ENCODE peak calls at places on chromosomes 12 and 14, in six cellular contexts. Q, L, B, P, G and J are unnamed samples.

GRCh38 chr12:4278582-4278939 is 5.0 kb downstream of the CCND2 start:
- DNase-seq in Q (peak), L (peak), B (peak), P (no peak), G (no peak), J (no peak)

GRCh38 chr14:67934087-67934486 is 114.5 kb downstream of the RAD51B start:
- DNase-seq in Q (no peak), L (peak), B (no peak), P (no peak), G (peak), J (peak)

GRCh38 chr12:91931110-91931509 is 214.5 kb downstream of the BTG1 start:
- DNase-seq in Q (peak), L (peak), B (no peak), P (no peak), G (peak), J (no peak)

GRCh38 chr12:48203192-48203591 is at the start of gene OR10AD1:
- DNase-seq in Q (no peak), L (no peak), B (no peak), P (no peak), G (no peak), J (no peak)

GRCh38 chr12:130557876-130558770 is 158.0 kb downstream of the RIMBP2 start:
- DNase-seq in Q (no peak), L (no peak), B (no peak), P (no peak), G (peak), J (peak)

GRCh38 chr12:31929140-31929526 is 30.1 kb upstream of the RESF1 start:
- DNase-seq in Q (no peak), L (no peak), B (no peak), P (no peak), G (no peak), J (no peak)

GRCh38 chr14:26702721-26703250 is 105.0 kb upstream of the NOVA1 start:
- DNase-seq in Q (no peak), L (peak), B (no peak), P (no peak), G (no peak), J (no peak)

GRCh38 chr12:76268267-76268666 is 79.9 kb downstream of the BBS10 start:
- DNase-seq in Q (no peak), L (no peak), B (no peak), P (no peak), G (no peak), J (no peak)

GRCh38 chr12:75960086-75960910 is 71.3 kb downstream of the PHLDA1 start:
- DNase-seq in Q (no peak), L (no peak), B (no peak), P (no peak), G (peak), J (peak)

GRCh38 chr12:120500577-120500976 is 4.7 kb downstream of the DYNLL1 start:
- DNase-seq in Q (no peak), L (peak), B (no peak), P (no peak), G (no peak), J (no peak)

GRCh38 chr12:122090759-122091535 is 12.4 kb downstream of the MLXIP start:
- DNase-seq in Q (no peak), L (peak), B (no peak), P (no peak), G (no peak), J (no peak)

GRCh38 chr12:100403446-100403845 is 46.6 kb downstream of the SLC17A8 start:
- DNase-seq in Q (no peak), L (peak), B (no peak), P (no peak), G (no peak), J (no peak)

GRCh38 chr14:75984674-75985073 is 889 bp upstream of the IFT43 start:
- DNase-seq in Q (no peak), L (no peak), B (no peak), P (no peak), G (no peak), J (no peak)

GRCh38 chr12:68481181-68481941 is 129.3 kb upstream of the RAP1B start:
- DNase-seq in Q (no peak), L (no peak), B (no peak), P (no peak), G (no peak), J (no peak)

GRCh38 chr14:71541271-71541670 is 391.0 kb upstream of the RGS6 start:
- DNase-seq in Q (no peak), L (no peak), B (no peak), P (no peak), G (no peak), J (no peak)

GRCh38 chr12:93149228-93149627 is 220.1 kb upstream of the EEA1 start:
- DNase-seq in Q (no peak), L (no peak), B (no peak), P (no peak), G (no peak), J (no peak)

GRCh38 chr12:88393017-88393767 is 187.1 kb downstream of the KITLG start:
- DNase-seq in Q (no peak), L (no peak), B (no peak), P (no peak), G (no peak), J (peak)

GRCh38 chr12:8914716-8915526 is 612 bp downstream of the PHC1 start:
- DNase-seq in Q (peak), L (peak), B (peak), P (peak), G (peak), J (peak)

GRCh38 chr14:101219896-101220703 is 316.6 kb upstream of the RTL1 start:
- DNase-seq in Q (no peak), L (no peak), B (no peak), P (no peak), G (no peak), J (no peak)

GRCh38 chr14:21068521-21069387 is 1.4 kb upstream of the ARHGEF40 start:
- DNase-seq in Q (peak), L (peak), B (peak), P (peak), G (peak), J (peak)

GRCh38 chr14:92759300-92759678 is 10.9 kb upstream of the LGMN start:
- DNase-seq in Q (no peak), L (no peak), B (no peak), P (no peak), G (peak), J (peak)

GRCh38 chr14:53093206-53093605 is 59.9 kb downstream of the DDHD1 start:
- DNase-seq in Q (no peak), L (peak), B (no peak), P (no peak), G (no peak), J (no peak)

GRCh38 chr12:76586764-76587395 is 27.3 kb upstream of the OSBPL8 start:
- DNase-seq in Q (no peak), L (peak), B (no peak), P (peak), G (peak), J (peak)

GRCh38 chr12:58566599-58566998 is 353.7 kb downstream of the LRIG3 start:
- DNase-seq in Q (no peak), L (peak), B (no peak), P (no peak), G (no peak), J (no peak)

GRCh38 chr12:76029982-76030377 is 1.6 kb downstream of the PHLDA1 start:
- DNase-seq in Q (no peak), L (peak), B (peak), P (no peak), G (no peak), J (peak)

GRCh38 chr12:48671231-48671856 is 10.7 kb downstream of the KANSL2 start:
- DNase-seq in Q (no peak), L (no peak), B (no peak), P (no peak), G (no peak), J (no peak)

GRCh38 chr12:47651368-47652254 is 54.2 kb downstream of the RPAP3 start:
- DNase-seq in Q (peak), L (peak), B (peak), P (peak), G (peak), J (peak)

GRCh38 chr12:26277511-26278246 is 82.3 kb downstream of the SSPN start:
- DNase-seq in Q (no peak), L (no peak), B (no peak), P (no peak), G (no peak), J (no peak)

GRCh38 chr12:24198070-24198469 is 248.6 kb upstream of the SOX5 start:
- DNase-seq in Q (no peak), L (peak), B (no peak), P (no peak), G (no peak), J (no peak)

GRCh38 chr12:122827258-122827657 is 8.0 kb upstream of the HIP1R start:
- DNase-seq in Q (no peak), L (no peak), B (no peak), P (no peak), G (no peak), J (no peak)

GRCh38 chr12:113591480-113591971 is 119.9 kb upstream of the LHX5 start:
- DNase-seq in Q (no peak), L (no peak), B (no peak), P (no peak), G (peak), J (peak)

GRCh38 chr12:40405419-40405818 is 180.6 kb downstream of the LRRK2 start:
- DNase-seq in Q (no peak), L (no peak), B (no peak), P (no peak), G (no peak), J (no peak)

GRCh38 chr12:7373226-7373625 is 69.4 kb downstream of the ACSM4 start:
- DNase-seq in Q (no peak), L (no peak), B (no peak), P (no peak), G (no peak), J (no peak)

GRCh38 chr14:20179218-20179617 is 11.5 kb upstream of the OR11G2 start:
- DNase-seq in Q (peak), L (no peak), B (no peak), P (no peak), G (no peak), J (no peak)

GRCh38 chr12:106753526-106753925 is 21.0 kb upstream of the RIC8B start:
- DNase-seq in Q (no peak), L (no peak), B (no peak), P (no peak), G (no peak), J (no peak)